ENCODE peak calls at places on chromosomes 1 and 21, in seven cellular contexts. N is amniotic epithelial cell, J is SW480, P is HAP-1, K is HFF-Myc, T is A549, V is AG08395. H is an unnamed sample.

GRCh38 chr1:22916469-22916817 is 56.2 kb downstream of the LACTBL1 start:
- DNase-seq in N (peak), J (no peak), P (no peak), K (no peak), T (no peak), V (no peak), H (peak)

GRCh38 chr1:94416901-94417701 is 1.1 kb upstream of the ABCD3 start:
- DNase-seq in N (peak), J (peak), P (peak), K (no peak), T (no peak), V (peak), H (peak)

GRCh38 chr21:29904359-29905282 is 35.2 kb downstream of the GRIK1 start:
- DNase-seq in N (no peak), J (peak), P (no peak), K (no peak), T (no peak), V (no peak), H (peak)

GRCh38 chr1:33972676-33973395 is 109.0 kb downstream of the HMGB4 start:
- DNase-seq in N (no peak), J (no peak), P (no peak), K (no peak), T (no peak), V (peak), H (no peak)

GRCh38 chr1:153494976-153495535 is 34.6 kb upstream of the S100A7 start:
- DNase-seq in N (peak), J (peak), P (peak), K (no peak), T (peak), V (peak), H (peak)

GRCh38 chr1:182806015-182806678 is 16.6 kb downstream of the NPL start:
- DNase-seq in N (no peak), J (no peak), P (no peak), K (no peak), T (no peak), V (no peak), H (peak)

GRCh38 chr1:147542549-147542857 is 1.2 kb downstream of the BCL9 start:
- DNase-seq in N (no peak), J (no peak), P (peak), K (no peak), T (no peak), V (no peak), H (no peak)

GRCh38 chr1:198088360-198089071 is 68.3 kb upstream of the NEK7 start:
- DNase-seq in N (peak), J (peak), P (peak), K (no peak), T (peak), V (peak), H (peak)

GRCh38 chr1:179061360-179062282 is 20.2 kb upstream of the TOR3A start:
- DNase-seq in N (no peak), J (no peak), P (no peak), K (no peak), T (no peak), V (no peak), H (no peak)

GRCh38 chr1:150516050-150516591 is 569 bp downstream of the FALEC start:
- DNase-seq in N (no peak), J (no peak), P (no peak), K (no peak), T (no peak), V (no peak), H (no peak)

GRCh38 chr1:178587975-178588374 is 75.1 kb downstream of the TEX35 start:
- DNase-seq in N (no peak), J (no peak), P (no peak), K (no peak), T (no peak), V (no peak), H (no peak)

GRCh38 chr1:80882552-80882951 is 918.2 kb upstream of the ADGRL2 start:
- DNase-seq in N (peak), J (no peak), P (no peak), K (no peak), T (no peak), V (peak), H (peak)

GRCh38 chr1:55812281-55812680 is 597.1 kb upstream of the USP24 start:
- DNase-seq in N (peak), J (no peak), P (no peak), K (no peak), T (no peak), V (no peak), H (no peak)

GRCh38 chr1:194280463-194280862 is 1094.0 kb upstream of the B3GALT2 start:
- DNase-seq in N (no peak), J (no peak), P (no peak), K (no peak), T (peak), V (no peak), H (no peak)

GRCh38 chr1:17236779-17237601 is 11.9 kb upstream of the PADI3 start:
- DNase-seq in N (peak), J (peak), P (peak), K (peak), T (peak), V (peak), H (peak)

GRCh38 chr1:8202182-8202905 is 115.6 kb upstream of the SLC45A1 start:
- DNase-seq in N (peak), J (peak), P (no peak), K (no peak), T (peak), V (peak), H (peak)

GRCh38 chr1:228821252-228821651 is 86.0 kb downstream of the RHOU start:
- DNase-seq in N (no peak), J (no peak), P (no peak), K (no peak), T (no peak), V (no peak), H (no peak)

GRCh38 chr1:232057896-232058274 is 431.3 kb downstream of the DISC1 start:
- DNase-seq in N (no peak), J (no peak), P (no peak), K (no peak), T (no peak), V (no peak), H (no peak)

GRCh38 chr1:47575855-47576757 is 138.3 kb downstream of the FOXD2 start:
- DNase-seq in N (peak), J (peak), P (no peak), K (no peak), T (no peak), V (no peak), H (peak)